ENCODE peak calls at places on chromosomes 1 and 21, in four cellular contexts. One of them, this sample, is unnamed.

GRCh38 chr1:26996024-26996423 is 2.5 kb downstream of the TRNP1 start:
- DNase-seq in HCT116: no peak
- DNase-seq in uterus: no peak
- DNase-seq in A549: peak
- DNase-seq in this sample: no peak

GRCh38 chr1:94240822-94241221 is 3.4 kb upstream of the ARHGAP29 start:
- DNase-seq in HCT116: no peak
- DNase-seq in uterus: no peak
- DNase-seq in A549: peak
- DNase-seq in this sample: no peak

GRCh38 chr1:92211166-92211565 is 6.5 kb upstream of the C1orf146 start:
- DNase-seq in HCT116: no peak
- DNase-seq in uterus: no peak
- DNase-seq in A549: no peak
- DNase-seq in this sample: no peak

GRCh38 chr1:49187054-49187453 is 410.4 kb upstream of the BEND5 start:
- DNase-seq in HCT116: no peak
- DNase-seq in uterus: no peak
- DNase-seq in A549: no peak
- DNase-seq in this sample: no peak

GRCh38 chr1:167697667-167698141 is 24.1 kb upstream of the MPZL1 start:
- DNase-seq in HCT116: no peak
- DNase-seq in uterus: no peak
- DNase-seq in A549: no peak
- DNase-seq in this sample: no peak

GRCh38 chr21:25772680-25773079 is 37.9 kb downstream of the GABPA start:
- DNase-seq in HCT116: no peak
- DNase-seq in uterus: no peak
- DNase-seq in A549: no peak
- DNase-seq in this sample: no peak

GRCh38 chr1:73401666-73402065 is 796.3 kb downstream of the LRRIQ3 start:
- DNase-seq in HCT116: no peak
- DNase-seq in uterus: no peak
- DNase-seq in A549: peak
- DNase-seq in this sample: no peak

GRCh38 chr1:203556047-203556851 is 62.3 kb downstream of the OPTC start:
- DNase-seq in HCT116: no peak
- DNase-seq in uterus: peak
- DNase-seq in A549: no peak
- DNase-seq in this sample: no peak

GRCh38 chr1:181659348-181659957 is 176.1 kb downstream of the CACNA1E start:
- DNase-seq in HCT116: no peak
- DNase-seq in uterus: no peak
- DNase-seq in A549: no peak
- DNase-seq in this sample: no peak

GRCh38 chr21:15514073-15514946 is 215.5 kb upstream of the USP25 start:
- DNase-seq in HCT116: no peak
- DNase-seq in uterus: no peak
- DNase-seq in A549: no peak
- DNase-seq in this sample: no peak

GRCh38 chr1:246297314-246298273 is 209.5 kb downstream of the SMYD3 start:
- DNase-seq in HCT116: no peak
- DNase-seq in uterus: no peak
- DNase-seq in A549: no peak
- DNase-seq in this sample: no peak

GRCh38 chr1:38817958-38818705 is 41.4 kb downstream of the RRAGC start:
- DNase-seq in HCT116: no peak
- DNase-seq in uterus: no peak
- DNase-seq in A549: no peak
- DNase-seq in this sample: peak

GRCh38 chr1:240906477-240906876 is 294.5 kb upstream of the GREM2 start:
- DNase-seq in HCT116: no peak
- DNase-seq in uterus: no peak
- DNase-seq in A549: no peak
- DNase-seq in this sample: no peak

GRCh38 chr1:204358145-204358544 is 1.6 kb downstream of the PLEKHA6 start:
- DNase-seq in HCT116: no peak
- DNase-seq in uterus: no peak
- DNase-seq in A549: no peak
- DNase-seq in this sample: no peak

GRCh38 chr1:99662581-99663208 is 16.8 kb downstream of the PALMD start:
- DNase-seq in HCT116: no peak
- DNase-seq in uterus: peak
- DNase-seq in A549: peak
- DNase-seq in this sample: no peak

GRCh38 chr1:50970927-50971582 is 1.0 kb downstream of the CDKN2C start:
- DNase-seq in HCT116: no peak
- DNase-seq in uterus: no peak
- DNase-seq in A549: no peak
- DNase-seq in this sample: no peak

GRCh38 chr1:80054129-80054528 is 1047.6 kb upstream of the ADGRL4 start:
- DNase-seq in HCT116: peak
- DNase-seq in uterus: no peak
- DNase-seq in A549: peak
- DNase-seq in this sample: peak

GRCh38 chr1:116721608-116722007 is 32.6 kb upstream of the CD2 start:
- DNase-seq in HCT116: no peak
- DNase-seq in uterus: no peak
- DNase-seq in A549: no peak
- DNase-seq in this sample: no peak

GRCh38 chr1:35269190-35269988 is 880 bp downstream of the ZMYM4 start:
- DNase-seq in HCT116: no peak
- DNase-seq in uterus: no peak
- DNase-seq in A549: no peak
- DNase-seq in this sample: no peak

GRCh38 chr1:235673981-235674380 is 24.4 kb upstream of the GNG4 start:
- DNase-seq in HCT116: no peak
- DNase-seq in uterus: no peak
- DNase-seq in A549: no peak
- DNase-seq in this sample: no peak
- TF ChIP-seq POLR2A in HCT116: no peak
- TF ChIP-seq POLR2A in uterus: no peak
- TF ChIP-seq POLR2A in A549: no peak
- TF ChIP-seq POLR2A in this sample: no peak

DNA sequence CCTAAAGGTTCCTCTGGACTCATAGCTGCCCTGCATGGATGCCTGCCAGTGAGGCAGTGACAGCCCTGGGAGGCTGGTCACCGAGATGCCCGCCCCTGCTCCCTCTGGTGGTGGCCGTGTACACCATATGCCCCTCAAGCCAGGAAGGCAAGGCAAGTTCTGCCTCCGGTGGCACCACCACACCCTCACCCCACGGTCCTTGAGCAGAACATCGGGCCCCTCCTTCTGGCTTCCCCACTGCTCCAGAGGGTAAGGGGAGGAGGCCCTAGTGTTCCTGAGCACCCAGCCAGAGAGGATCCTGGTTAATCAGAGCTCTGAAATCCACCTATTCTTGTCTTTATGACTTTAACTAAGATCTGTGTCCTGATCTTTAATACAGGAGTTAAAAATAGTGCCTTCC is 1.6 kb upstream of the S100A14 start:
- DNase-seq in HCT116: peak
- DNase-seq in uterus: peak
- DNase-seq in A549: no peak
- DNase-seq in this sample: peak
- TF ChIP-seq POLR2A in HCT116: no peak
- TF ChIP-seq POLR2A in uterus: no peak
- TF ChIP-seq POLR2A in A549: no peak
- TF ChIP-seq POLR2A in this sample: no peak

GRCh38 chr1:19342894-19343616 is 30.9 kb downstream of the SLC66A1 start:
- DNase-seq in HCT116: no peak
- DNase-seq in uterus: no peak
- DNase-seq in A549: no peak
- DNase-seq in this sample: no peak

GRCh38 chr1:19342077-19342775 is 30.1 kb downstream of the SLC66A1 start:
- DNase-seq in HCT116: no peak
- DNase-seq in uterus: no peak
- DNase-seq in A549: no peak
- DNase-seq in this sample: no peak

GRCh38 chr1:19344831-19345230 is 32.7 kb downstream of the SLC66A1 start:
- DNase-seq in HCT116: no peak
- DNase-seq in uterus: no peak
- DNase-seq in A549: no peak
- DNase-seq in this sample: no peak

GRCh38 chr1:19344372-19344810 is 32.3 kb downstream of the SLC66A1 start:
- DNase-seq in HCT116: no peak
- DNase-seq in uterus: peak
- DNase-seq in A549: peak
- DNase-seq in this sample: peak

GRCh38 chr1:19343617-19344350 is 31.7 kb downstream of the SLC66A1 start:
- DNase-seq in HCT116: no peak
- DNase-seq in uterus: no peak
- DNase-seq in A549: no peak
- DNase-seq in this sample: no peak
- TF ChIP-seq POLR2A in HCT116: no peak
- TF ChIP-seq POLR2A in uterus: no peak
- TF ChIP-seq POLR2A in A549: no peak
- TF ChIP-seq POLR2A in this sample: no peak

GRCh38 chr1:11025618-11026017 is 13.2 kb downstream of the TARDBP start:
- DNase-seq in HCT116: no peak
- DNase-seq in uterus: no peak
- DNase-seq in A549: no peak
- DNase-seq in this sample: no peak
- TF ChIP-seq POLR2A in HCT116: no peak
- TF ChIP-seq POLR2A in uterus: no peak
- TF ChIP-seq POLR2A in A549: no peak
- TF ChIP-seq POLR2A in this sample: no peak

DNA sequence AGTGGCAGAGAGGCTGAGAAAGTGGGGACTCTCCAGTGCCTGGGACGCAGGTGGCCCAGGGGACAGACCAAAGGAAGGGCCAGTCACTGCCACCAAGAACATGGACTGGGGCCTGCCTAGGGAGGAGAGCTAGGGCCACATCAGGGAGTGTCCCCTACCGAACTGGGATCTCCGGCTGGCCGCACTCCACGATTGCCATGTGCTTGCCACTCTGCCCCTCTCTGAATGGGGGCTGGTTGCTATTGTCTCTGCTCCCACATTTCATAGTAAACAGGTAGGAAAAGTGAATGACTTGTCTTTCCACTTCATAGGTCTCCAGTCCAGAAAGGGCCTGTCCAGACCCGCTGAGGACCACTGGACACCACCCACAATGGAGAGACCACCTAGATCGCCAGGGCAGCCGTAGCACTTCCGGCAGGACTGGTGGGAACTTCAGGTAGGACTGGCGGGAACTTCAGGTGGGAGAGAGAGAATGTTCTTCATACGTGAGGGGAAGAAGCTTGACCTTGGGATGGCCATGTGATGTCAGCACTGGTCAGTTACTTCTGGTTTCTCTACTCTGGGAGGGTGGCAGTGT is 55.2 kb upstream of the PDE9A start:
- DNase-seq in HCT116: no peak
- DNase-seq in uterus: no peak
- DNase-seq in A549: no peak
- DNase-seq in this sample: no peak
- TF ChIP-seq POLR2A in HCT116: no peak
- TF ChIP-seq POLR2A in uterus: no peak
- TF ChIP-seq POLR2A in A549: no peak
- TF ChIP-seq POLR2A in this sample: no peak

This sample was measured in erythroblast.